ENCODE peak calls at places on chromosomes 13 and 19, in eight cellular contexts. W is stimulated activated CD8-positive, alpha-beta memory T cell treated with anti-CD3 and anti-CD28 coated beads, Interleukin-15, amount 100 ng/mL, for 1 hour; P is psoas muscle; N is hepatocyte; H is osteoblast; Y is foreskin fibroblast; A is neuronal stem cell; R is C1 segment of cervical spinal cord. L is an unnamed sample.

GRCh38 chr13:89518289-89519077 is 1829.0 kb upstream of the MIR17HG start:
- DNase-seq in W (no peak), P (no peak), N (no peak), H (no peak), Y (no peak), A (no peak), R (no peak), L (no peak)

GRCh38 chr13:22801402-22802003 is 379.3 kb upstream of the SGCG start:
- DNase-seq in W (no peak), P (no peak), N (peak; percentile 15), H (peak; percentile 6), Y (peak; percentile 6), A (no peak), R (no peak), L (no peak)

GRCh38 chr13:24265453-24265852 is 43.9 kb upstream of the C1QTNF9 start:
- DNase-seq in W (no peak), P (no peak), N (no peak), H (no peak), Y (no peak), A (no peak), R (no peak), L (no peak)

GRCh38 chr19:1266818-1267440 is 2.2 kb upstream of the CIRBP start:
- DNase-seq in W (peak; percentile 39), P (peak; percentile 87), N (peak; percentile 87), H (peak; percentile 97), Y (peak; percentile 84), A (no peak), R (peak; percentile 78), L (peak; percentile 82)

GRCh38 chr19:42965204-42965603 is 28.2 kb upstream of the PSG7 start:
- DNase-seq in W (no peak), P (no peak), N (no peak), H (no peak), Y (peak; percentile 66), A (no peak), R (no peak), L (no peak)

GRCh38 chr19:42132851-42133528 is 744 bp upstream of the POU2F2 start:
- DNase-seq in W (peak; percentile 78), P (peak; percentile 80), N (peak; percentile 75), H (peak; percentile 96), Y (peak; percentile 81), A (peak; percentile 72), R (peak; percentile 63), L (peak; percentile 89)

GRCh38 chr13:95480131-95480545 is 72.4 kb upstream of the CLDN10 start:
- DNase-seq in W (no peak), P (peak; percentile 54), N (no peak), H (no peak), Y (no peak), A (no peak), R (peak; percentile 2), L (no peak)

GRCh38 chr19:51751655-51752054 is at the start of gene FPR1:
- DNase-seq in W (no peak), P (no peak), N (no peak), H (peak; percentile 75), Y (no peak), A (no peak), R (no peak), L (no peak)

GRCh38 chr19:44808463-44809371 is at the start of gene BCAM:
- DNase-seq in W (no peak), P (peak; percentile 86), N (peak; percentile 91), H (peak; percentile 99), Y (peak; percentile 83), A (peak; percentile 76), R (peak; percentile 41), L (no peak)

GRCh38 chr19:17330546-17331253 is 4.0 kb downstream of the ANO8 start:
- DNase-seq in W (no peak), P (no peak), N (peak; percentile 3), H (peak; percentile 87), Y (no peak), A (no peak), R (no peak), L (no peak)

GRCh38 chr19:45508931-45509691 is 1.8 kb downstream of the VASP start:
- DNase-seq in W (no peak), P (peak; percentile 84), N (peak; percentile 69), H (peak; percentile 97), Y (peak; percentile 81), A (peak; percentile 37), R (peak; percentile 25), L (peak; percentile 82)

GRCh38 chr19:33296473-33297060 is 5.8 kb downstream of the CEBPA start:
- DNase-seq in W (no peak), P (peak; percentile 53), N (no peak), H (peak; percentile 38), Y (peak; percentile 71), A (no peak), R (no peak), L (no peak)

GRCh38 chr13:102402292-102402691 is 444 bp upstream of the FGF14 start:
- DNase-seq in W (no peak), P (peak; percentile 44), N (peak; percentile 10), H (peak; percentile 73), Y (peak; percentile 86), A (peak; percentile 79), R (peak; percentile 20), L (no peak)

GRCh38 chr13:20969182-20969581 is 66.6 kb upstream of the XPO4 start:
- DNase-seq in W (no peak), P (no peak), N (no peak), H (no peak), Y (peak; percentile 83), A (no peak), R (no peak), L (no peak)

GRCh38 chr19:11197291-11198174 is at the start of gene KANK2:
- DNase-seq in W (peak; percentile 49), P (peak; percentile 88), N (peak; percentile 94), H (peak; percentile 100), Y (peak; percentile 92), A (peak; percentile 74), R (peak; percentile 81), L (peak; percentile 79)

GRCh38 chr19:16027528-16027927 is 48.8 kb upstream of the TPM4 start:
- DNase-seq in W (no peak), P (no peak), N (no peak), H (peak; percentile 62), Y (no peak), A (no peak), R (no peak), L (no peak)

GRCh38 chr13:50393641-50394040 is 378.4 kb downstream of the KCNRG start:
- DNase-seq in W (no peak), P (no peak), N (no peak), H (no peak), Y (peak; percentile 59), A (peak; percentile 30), R (no peak), L (no peak)

GRCh38 chr19:48623556-48624066 is 4.3 kb downstream of the SPHK2 start:
- DNase-seq in W (no peak), P (no peak), N (peak; percentile 10), H (no peak), Y (peak; percentile 26), A (no peak), R (no peak), L (no peak)